ENCODE peak calls at places on chromosomes 16 and 17, in six cellular contexts. W, V, O, T, X and H are unnamed samples.

GRCh38 chr17:61127960-61128359 is 271.7 kb upstream of the TBX2 start:
- DNase-seq in W (no peak), X (no peak), T (no peak), V (no peak), O (no peak), H (no peak)

GRCh38 chr17:59840329-59840907 is 52.3 kb downstream of the TUBD1 start:
- DNase-seq in T (no peak), W (no peak), V (peak), X (no peak), O (no peak), H (no peak)

GRCh38 chr17:75635610-75636202 is 2.5 kb downstream of the SMIM5 start:
- DNase-seq in V (no peak), X (no peak), O (no peak), W (peak), T (no peak), H (no peak)

GRCh38 chr17:29143894-29144293 is 36.3 kb downstream of the MYO18A start:
- DNase-seq in V (peak), O (no peak), X (no peak), T (no peak), W (no peak), H (no peak)

GRCh38 chr17:16378631-16379282 is 2.1 kb upstream of the UBB start:
- DNase-seq in T (no peak), O (no peak), X (no peak), V (no peak), W (no peak), H (no peak)

GRCh38 chr17:38673714-38674012 is 1.1 kb downstream of the EPOP start:
- DNase-seq in T (no peak), O (no peak), W (no peak), X (no peak), V (no peak), H (no peak)

GRCh38 chr17:50173335-50173941 is 7.6 kb downstream of the SGCA start:
- DNase-seq in X (no peak), W (no peak), V (no peak), T (no peak), O (peak), H (no peak)

GRCh38 chr17:2380225-2380922 is 20.5 kb downstream of the MNT start:
- DNase-seq in V (no peak), W (no peak), O (no peak), X (no peak), T (no peak), H (no peak)

GRCh38 chr17:80294210-80294609 is 33.6 kb downstream of the RNF213 start:
- DNase-seq in T (no peak), X (no peak), V (no peak), W (peak), O (no peak), H (no peak)

GRCh38 chr16:21001262-21001661 is 100.7 kb downstream of the LYRM1 start:
- DNase-seq in O (peak), X (no peak), W (no peak), V (peak), T (no peak), H (no peak)

GRCh38 chr17:58532555-58532951 is 18.1 kb upstream of the MTMR4 start:
- DNase-seq in X (no peak), T (no peak), O (no peak), W (no peak), V (no peak), H (no peak)

GRCh38 chr17:43732961-43733360 is 25.6 kb downstream of the SOST start:
- DNase-seq in T (no peak), O (no peak), V (no peak), X (no peak), W (no peak), H (no peak)

GRCh38 chr16:20409398-20410152 is at the start of gene ACSM5:
- DNase-seq in W (peak), O (no peak), T (no peak), X (no peak), V (no peak), H (no peak)

GRCh38 chr17:71115669-71115972 is 946.3 kb downstream of the KCNJ2 start:
- DNase-seq in X (no peak), O (no peak), W (no peak), T (no peak), V (no peak), H (no peak)

GRCh38 chr16:27246439-27246838 is 22.1 kb downstream of the NSMCE1 start:
- DNase-seq in V (no peak), X (no peak), O (no peak), T (no peak), W (no peak), H (no peak)

GRCh38 chr17:41734139-41734948 is at the start of gene HAP1:
- DNase-seq in O (no peak), W (peak), X (no peak), T (no peak), V (peak), H (no peak)

GRCh38 chr16:64468515-64469090 is 653.3 kb downstream of the CDH11 start:
- DNase-seq in T (no peak), W (no peak), V (no peak), O (no peak), X (no peak), H (no peak)

GRCh38 chr17:42333053-42333452 is 44.8 kb downstream of the STAT5A start:
- DNase-seq in V (no peak), T (no peak), X (no peak), W (no peak), O (no peak), H (no peak)

GRCh38 chr17:28131592-28131991 is 89.1 kb downstream of the NLK start:
- DNase-seq in O (no peak), T (no peak), X (no peak), W (no peak), V (no peak), H (no peak)

GRCh38 chr17:47967607-47968252 is 3.2 kb upstream of the CDK5RAP3 start:
- DNase-seq in T (no peak), W (no peak), X (no peak), V (no peak), O (peak), H (no peak)

GRCh38 chr16:79370736-79371135 is 229.8 kb downstream of the MAF start:
- DNase-seq in V (no peak), O (no peak), X (peak), T (no peak), W (no peak), H (no peak)

GRCh38 chr16:71693168-71693567 is 31.3 kb downstream of the PHLPP2 start:
- DNase-seq in V (peak), O (no peak), X (no peak), W (no peak), T (no peak), H (no peak)